ENCODE peak calls at places on chromosomes 13 and 19, in ten cellular contexts. T is BJ, P is AG04450, C is tibial nerve, A is neural progenitor cell, Z is retinal pigment epithelial cell, Y is mammary epithelial cell, X is lower leg skin, S is cardiac muscle cell, D is mesenchymal stem cell. N is an unnamed sample.

GRCh38 chr13:111179908-111180756 is 65.0 kb downstream of the ARHGEF7 start:
- DNase-seq in T (no peak), C (no peak), Z (no peak), A (no peak), Y (no peak), D (no peak), P (no peak), X (peak), S (no peak), N (no peak)

GRCh38 chr13:47957073-47957472 is 44.0 kb downstream of the SUCLA2 start:
- DNase-seq in X (no peak), A (no peak), Z (no peak), C (no peak), P (no peak), T (no peak), S (no peak), D (no peak), Y (no peak), N (no peak)

GRCh38 chr13:25692156-25692555 is 320.4 kb downstream of the ATP8A2 start:
- DNase-seq in C (no peak), Y (no peak), A (peak), D (no peak), T (no peak), S (peak), P (no peak), Z (no peak), X (no peak), N (peak)

GRCh38 chr13:46150134-46150693 is 31.8 kb downstream of the LCP1 start:
- DNase-seq in P (no peak), T (no peak), X (no peak), C (no peak), D (no peak), A (no peak), S (no peak), Y (no peak), Z (no peak), N (no peak)

GRCh38 chr19:8578642-8579265 is 1.5 kb upstream of the MYO1F start:
- DNase-seq in T (no peak), A (peak), D (peak), Y (peak), S (peak), C (peak), X (peak), Z (no peak), P (no peak), N (no peak)

GRCh38 chr19:13040916-13041292 is 45.6 kb downstream of the NFIX start:
- DNase-seq in T (no peak), X (no peak), S (no peak), A (no peak), P (no peak), C (no peak), Z (no peak), Y (no peak), D (no peak), N (no peak)

GRCh38 chr13:45447050-45447661 is 17.6 kb upstream of the COG3 start:
- DNase-seq in X (no peak), Y (no peak), Z (no peak), P (no peak), S (no peak), A (no peak), C (no peak), D (no peak), T (no peak), N (no peak)

GRCh38 chr19:14139944-14140343 is 3.6 kb upstream of the ASF1B start:
- DNase-seq in Z (peak), A (peak), Y (no peak), C (no peak), T (no peak), X (no peak), P (no peak), D (peak), S (no peak), N (no peak)

GRCh38 chr13:29402168-29402621 is 193.3 kb downstream of the SLC7A1 start:
- DNase-seq in X (no peak), A (no peak), Y (peak), C (no peak), S (no peak), D (peak), T (no peak), P (peak), Z (no peak), N (peak)

GRCh38 chr19:49147923-49148682 is 7.1 kb downstream of the HRC start:
- DNase-seq in Y (no peak), S (no peak), X (no peak), D (no peak), Z (no peak), P (no peak), A (no peak), T (no peak), C (no peak), N (no peak)

GRCh38 chr19:49141352-49141751 is 13.8 kb downstream of the HRC start:
- DNase-seq in T (no peak), Y (no peak), P (no peak), C (no peak), A (no peak), S (no peak), D (no peak), X (no peak), Z (no peak), N (no peak)

GRCh38 chr19:49145485-49146407 is 9.4 kb downstream of the HRC start:
- DNase-seq in C (peak), Z (no peak), X (peak), P (no peak), S (peak), T (no peak), A (peak), D (peak), Y (peak), N (peak)

GRCh38 chr19:49140951-49141350 is 14.2 kb downstream of the HRC start:
- DNase-seq in X (no peak), D (no peak), Y (no peak), S (no peak), A (no peak), T (no peak), Z (no peak), P (no peak), C (no peak), N (no peak)

GRCh38 chr19:49142866-49143335 is 12.3 kb downstream of the HRC start:
- DNase-seq in Z (peak), S (peak), D (peak), Y (peak), P (peak), A (peak), T (peak), C (no peak), X (peak), N (peak)
- H3K4me3 ChIP-seq in Z (peak), S (peak), D (peak), Y (peak), P (peak), A (peak), T (peak), C (peak), X (peak), N (peak)

DNA sequence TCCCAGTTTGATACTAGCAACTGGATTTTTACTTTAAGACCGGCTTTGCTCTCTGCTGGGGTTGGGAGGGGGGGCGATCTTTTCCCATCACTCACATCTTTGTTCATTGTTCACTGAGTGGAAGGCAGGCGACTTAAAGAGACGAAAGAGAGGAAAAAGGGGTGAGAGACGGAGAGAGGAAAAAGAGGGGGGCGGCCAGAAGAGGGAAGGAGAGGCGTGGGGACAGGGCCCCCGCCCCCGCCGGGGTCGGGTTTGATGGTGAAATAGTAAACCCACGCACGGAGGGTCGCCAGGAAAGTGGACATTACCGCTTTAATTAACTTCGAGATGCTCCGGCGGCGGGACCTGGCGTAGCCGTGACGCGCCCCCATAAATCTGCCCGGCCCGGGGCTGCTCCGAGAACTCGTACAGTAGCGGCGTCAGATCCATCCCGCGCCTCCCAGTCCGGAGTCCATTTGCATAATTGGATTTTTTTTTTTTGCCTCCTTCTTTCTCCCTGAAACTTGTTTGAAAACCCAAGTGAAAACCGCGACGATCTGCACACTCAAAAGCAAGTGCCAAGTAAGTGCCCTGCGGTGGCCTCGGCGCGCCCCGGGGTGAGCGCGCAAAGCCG is 144.0 kb upstream of the ZNF536 start:
- DNase-seq in X (no peak), Z (no peak), D (peak), T (no peak), C (no peak), P (no peak), Y (no peak), S (no peak), A (peak), N (no peak)
- H3K4me3 ChIP-seq in X (no peak), Z (peak), D (peak), T (peak), C (peak), P (peak), Y (no peak), S (peak), A (peak), N (peak)

DNA sequence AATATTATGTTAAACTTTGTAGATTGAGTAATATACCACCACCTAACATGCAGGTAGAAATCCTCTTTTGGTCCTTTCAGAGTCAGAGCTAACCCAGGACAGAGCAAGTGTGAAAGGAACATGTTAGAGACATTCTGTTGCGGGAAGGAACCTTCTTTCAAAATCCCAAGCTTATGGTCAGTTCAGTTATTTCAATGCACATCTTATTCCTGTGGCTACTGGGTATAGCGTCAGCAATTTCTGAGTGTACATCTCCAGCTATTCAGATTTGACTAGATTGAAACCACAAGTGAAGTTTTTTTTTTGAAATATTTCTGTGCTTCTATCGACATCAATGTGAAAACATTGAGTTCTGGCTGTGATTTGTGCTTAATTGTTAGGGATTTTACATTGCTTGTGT is 165.3 kb downstream of the LMO7 start:
- DNase-seq in S (no peak), X (no peak), C (no peak), T (no peak), P (no peak), Z (no peak), Y (no peak), A (no peak), D (no peak), N (no peak)
- H3K4me3 ChIP-seq in S (no peak), X (no peak), C (no peak), T (no peak), P (no peak), Z (no peak), Y (no peak), A (no peak), D (no peak), N (no peak)

GRCh38 chr13:40983725-40984669 is 35.1 kb downstream of the ELF1 start:
- DNase-seq in T (no peak), D (no peak), P (no peak), Y (no peak), A (no peak), Z (no peak), X (no peak), S (no peak), C (no peak), N (no peak)

GRCh38 chr13:40984670-40985366 is 34.3 kb downstream of the ELF1 start:
- DNase-seq in S (no peak), Z (no peak), A (no peak), P (no peak), T (no peak), X (no peak), C (no peak), Y (peak), D (peak), N (no peak)

GRCh38 chr13:40987606-40988280 is 31.4 kb downstream of the ELF1 start:
- DNase-seq in T (no peak), S (no peak), D (no peak), Y (no peak), P (no peak), C (no peak), X (no peak), A (no peak), Z (no peak), N (no peak)

GRCh38 chr13:40986328-40986856 is 32.7 kb downstream of the ELF1 start:
- DNase-seq in X (no peak), P (no peak), S (no peak), T (no peak), D (peak), Y (no peak), A (no peak), Z (no peak), C (no peak), N (no peak)

DNA sequence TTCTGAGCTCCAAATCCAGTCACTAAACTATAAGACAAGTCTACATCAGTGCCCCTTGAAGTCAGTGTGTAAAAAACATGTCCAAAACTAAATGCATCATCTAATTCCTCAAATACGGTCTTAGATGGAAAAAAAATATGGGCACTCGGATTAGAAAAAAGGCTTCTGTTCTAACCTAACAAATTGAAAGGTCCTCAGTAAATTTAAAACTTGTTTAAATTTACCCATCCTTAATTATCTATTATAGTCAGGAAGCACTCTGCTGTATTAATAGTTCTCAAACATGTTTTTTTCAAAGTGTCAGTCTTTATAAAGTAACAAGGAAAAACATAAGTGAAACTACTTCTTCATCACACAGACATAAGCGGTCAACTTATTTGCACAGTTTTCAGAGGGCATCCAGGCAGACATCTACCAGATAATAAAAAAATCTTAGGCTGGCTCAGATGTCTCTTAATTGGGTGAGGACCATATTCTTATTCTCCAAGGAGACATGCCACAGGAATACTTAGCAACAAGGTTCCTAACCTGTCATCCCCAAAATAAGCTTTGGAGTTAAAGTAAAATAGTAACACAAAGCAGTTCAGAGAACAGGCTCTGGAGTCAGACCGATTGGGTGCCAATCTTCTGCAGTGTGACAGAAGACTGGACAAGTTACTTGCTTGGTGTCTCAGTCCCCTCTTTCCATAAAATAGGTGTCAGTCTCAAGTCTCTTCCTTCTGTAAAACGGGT is 33.4 kb downstream of the ELF1 start:
- DNase-seq in X (no peak), S (no peak), C (no peak), Y (no peak), Z (no peak), D (no peak), A (no peak), T (no peak), P (no peak), N (no peak)
- H3K4me3 ChIP-seq in X (no peak), S (no peak), C (no peak), Y (no peak), Z (no peak), D (no peak), A (no peak), T (no peak), P (no peak), N (no peak)

GRCh38 chr19:33622809-33623511 is 1.2 kb downstream of the CHST8 start:
- DNase-seq in C (no peak), D (no peak), S (peak), P (no peak), Z (no peak), Y (no peak), X (no peak), A (peak), T (no peak), N (no peak)
- H3K4me3 ChIP-seq in C (peak), D (no peak), S (peak), P (no peak), Z (no peak), Y (peak), X (no peak), A (peak), T (no peak), N (no peak)

DNA sequence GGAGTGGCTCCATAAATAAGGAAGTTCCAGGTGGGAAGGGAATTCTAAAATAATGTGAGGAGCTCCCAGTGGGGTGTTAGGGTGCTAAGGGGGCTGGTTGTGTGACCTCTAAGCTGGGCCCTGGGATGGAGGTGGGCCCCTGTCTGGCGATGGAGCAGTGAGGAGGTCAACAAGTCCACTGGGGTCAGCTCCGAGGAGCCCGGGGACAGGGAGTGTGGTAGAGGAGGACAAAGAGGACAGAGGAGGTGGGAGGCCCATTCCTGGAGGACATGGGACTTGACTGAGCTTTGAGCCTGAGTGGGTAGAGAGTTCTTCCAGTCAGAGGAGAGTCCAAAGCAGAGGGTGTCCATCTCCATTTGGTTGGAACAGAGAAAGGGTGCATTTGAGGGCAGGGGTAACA is 390.2 kb downstream of the TSHZ3 start:
- DNase-seq in X (no peak), Y (no peak), C (no peak), Z (no peak), P (no peak), D (no peak), A (no peak), S (no peak), T (no peak), N (no peak)
- H3K4me3 ChIP-seq in X (no peak), Y (no peak), C (no peak), Z (no peak), P (no peak), D (no peak), A (no peak), S (no peak), T (no peak), N (no peak)

GRCh38 chr19:30133803-30134202 is 191.8 kb downstream of the URI1 start:
- DNase-seq in T (no peak), A (no peak), P (no peak), Y (no peak), D (no peak), Z (no peak), S (no peak), C (no peak), X (no peak), N (no peak)
- H3K4me3 ChIP-seq in T (no peak), A (no peak), P (no peak), Y (no peak), D (no peak), Z (no peak), S (no peak), C (no peak), X (no peak), N (no peak)